ENCODE peak calls at places on chromosomes 6 and 20, in ten cellular contexts. D is left lung, S is neural progenitor cell, K is psoas muscle, E is bronchial epithelial cell, A is foreskin fibroblast, M is fibroblast of lung, R is heart left ventricle, O is fibroblast of pulmonary artery, N is heart right ventricle. Y is an unnamed sample.
A peak's percentile ranks its signal among the peaks of the same experiment; 100 is the strongest.

GRCh38 chr6:122821095-122821494 is 32.0 kb downstream of the SMPDL3A start:
- DNase-seq in O (no peak), A (no peak), E (no peak), K (no peak), D (no peak), R (no peak), N (no peak), M (no peak), S (no peak), Y (no peak)

GRCh38 chr6:25866011-25866410 is 8.0 kb downstream of the SLC17A3 start:
- DNase-seq in D (no peak), R (no peak), K (no peak), N (no peak), E (peak; percentile 21), S (no peak), O (no peak), A (no peak), M (no peak), Y (no peak)

GRCh38 chr6:145744619-145745018 is 9.3 kb upstream of the EPM2A start:
- DNase-seq in A (no peak), K (no peak), D (no peak), E (peak; percentile 93), N (no peak), M (no peak), S (no peak), O (no peak), R (no peak), Y (no peak)

GRCh38 chr20:14142171-14142570 is 146.9 kb downstream of the MACROD2 start:
- DNase-seq in O (peak; percentile 71), M (peak; percentile 35), R (peak; percentile 25), S (peak; percentile 85), E (peak; percentile 61), D (peak; percentile 34), K (no peak), A (peak; percentile 65), N (peak; percentile 18), Y (peak; percentile 82)

GRCh38 chr6:31068738-31069340 is 43.5 kb downstream of the C6orf15 start:
- DNase-seq in S (peak; percentile 85), K (peak; percentile 75), N (peak; percentile 81), M (peak; percentile 82), E (peak; percentile 72), R (peak; percentile 82), A (peak; percentile 87), D (peak; percentile 72), O (peak; percentile 86), Y (peak; percentile 89)

GRCh38 chr20:9392892-9393857 is 121.2 kb upstream of the LAMP5 start:
- DNase-seq in D (peak; percentile 72), A (peak; percentile 86), K (peak; percentile 54), N (peak; percentile 62), E (peak; percentile 47), O (peak; percentile 75), S (peak; percentile 82), R (peak; percentile 73), M (peak; percentile 61), Y (peak; percentile 81)

GRCh38 chr20:58112017-58112781 is 116.3 kb downstream of the ANKRD60 start:
- DNase-seq in O (peak; percentile 16), A (peak; percentile 79), N (no peak), E (peak; percentile 96), R (no peak), M (peak; percentile 86), S (no peak), D (no peak), K (no peak), Y (peak; percentile 67)

GRCh38 chr6:5394280-5394679 is 133.0 kb downstream of the FARS2 start:
- DNase-seq in K (no peak), N (no peak), E (peak; percentile 53), R (no peak), O (no peak), A (no peak), S (no peak), D (no peak), M (no peak), Y (no peak)

GRCh38 chr6:24666097-24666615 is 543 bp downstream of the TDP2 start:
- DNase-seq in O (peak; percentile 35), N (no peak), S (no peak), K (peak; percentile 27), A (peak; percentile 57), R (peak; percentile 40), D (peak; percentile 56), M (peak; percentile 49), E (peak; percentile 47), Y (peak; percentile 56)

GRCh38 chr6:82741996-82742385 is 323.6 kb downstream of the UBE3D start:
- DNase-seq in N (no peak), O (no peak), R (no peak), S (peak; percentile 83), A (no peak), K (no peak), E (no peak), M (no peak), D (no peak), Y (no peak)

GRCh38 chr6:144286503-144287393 is 1.6 kb downstream of the UTRN start:
- DNase-seq in R (peak; percentile 80), D (peak; percentile 79), K (peak; percentile 74), A (peak; percentile 92), N (peak; percentile 73), O (peak; percentile 92), E (peak; percentile 80), M (peak; percentile 96), S (peak; percentile 85), Y (peak; percentile 94)

GRCh38 chr20:47561175-47561574 is 59.5 kb downstream of the NCOA3 start:
- DNase-seq in S (no peak), R (no peak), K (no peak), O (peak; percentile 70), N (no peak), A (no peak), D (no peak), M (peak; percentile 73), E (no peak), Y (peak; percentile 56)

GRCh38 chr6:142886431-142887170 is 58.4 kb downstream of the HIVEP2 start:
- DNase-seq in O (peak; percentile 72), D (no peak), N (no peak), S (no peak), A (peak; percentile 64), E (peak; percentile 70), K (no peak), M (peak; percentile 54), R (no peak), Y (peak; percentile 80)
- TF ChIP-seq CTCF in O (peak; percentile 47), D (no peak), N (peak; percentile 21), S (peak; percentile 14), A (peak; percentile 29), E (peak; percentile 26), K (peak; percentile 28), M (no peak), R (peak; percentile 56), Y (peak; percentile 47)

GRCh38 chr6:148698671-148699180 is 48.1 kb upstream of the UST start:
- DNase-seq in E (no peak), O (no peak), N (no peak), R (no peak), K (no peak), M (no peak), D (no peak), A (no peak), S (no peak), Y (no peak)

GRCh38 chr6:148700047-148700712 is 46.6 kb upstream of the UST start:
- DNase-seq in E (no peak), D (no peak), N (no peak), M (no peak), A (peak; percentile 42), R (no peak), K (no peak), O (peak; percentile 78), S (no peak), Y (no peak)

GRCh38 chr6:148704539-148704938 is 42.3 kb upstream of the UST start:
- DNase-seq in R (no peak), O (no peak), A (no peak), M (no peak), E (no peak), N (no peak), K (no peak), D (no peak), S (no peak), Y (no peak)

GRCh38 chr6:148700713-148701392 is 46.0 kb upstream of the UST start:
- DNase-seq in S (peak; percentile 23), M (peak; percentile 48), A (peak; percentile 71), N (no peak), E (peak; percentile 37), R (no peak), O (peak; percentile 78), K (no peak), D (no peak), Y (peak; percentile 60)

DNA sequence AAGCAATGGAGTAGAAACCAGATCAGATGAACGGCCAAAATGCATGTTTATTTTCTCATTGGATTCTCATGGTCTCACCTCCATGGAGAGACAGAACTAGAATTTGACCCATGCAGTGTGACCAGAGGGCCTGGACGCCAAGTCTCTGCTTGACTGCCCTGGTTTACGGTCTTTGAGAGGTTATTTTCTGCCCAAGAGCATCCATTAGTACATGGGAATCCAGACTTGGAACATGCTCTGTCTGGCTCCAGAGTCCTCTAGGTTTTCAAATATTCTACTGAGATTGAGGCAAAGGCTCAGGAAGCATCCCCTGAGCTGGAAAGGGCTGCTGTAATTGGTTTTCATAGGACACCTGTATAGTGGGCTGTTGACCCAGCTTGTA is 45.4 kb upstream of the UST start:
- DNase-seq in S (no peak), K (no peak), N (no peak), E (no peak), D (no peak), A (no peak), R (no peak), O (no peak), M (no peak), Y (no peak)
- H3K4me3 ChIP-seq in S (no peak overlapping the region), K (peak overlapping the region; percentile 46), N (no peak overlapping the region), E (no peak overlapping the region), D (no peak overlapping the region), A (no peak overlapping the region), R (peak overlapping the region; percentile 43), O (peak overlapping the region; percentile 44), M (peak overlapping the region; percentile 41), Y (peak overlapping the region; percentile 44)

DNA sequence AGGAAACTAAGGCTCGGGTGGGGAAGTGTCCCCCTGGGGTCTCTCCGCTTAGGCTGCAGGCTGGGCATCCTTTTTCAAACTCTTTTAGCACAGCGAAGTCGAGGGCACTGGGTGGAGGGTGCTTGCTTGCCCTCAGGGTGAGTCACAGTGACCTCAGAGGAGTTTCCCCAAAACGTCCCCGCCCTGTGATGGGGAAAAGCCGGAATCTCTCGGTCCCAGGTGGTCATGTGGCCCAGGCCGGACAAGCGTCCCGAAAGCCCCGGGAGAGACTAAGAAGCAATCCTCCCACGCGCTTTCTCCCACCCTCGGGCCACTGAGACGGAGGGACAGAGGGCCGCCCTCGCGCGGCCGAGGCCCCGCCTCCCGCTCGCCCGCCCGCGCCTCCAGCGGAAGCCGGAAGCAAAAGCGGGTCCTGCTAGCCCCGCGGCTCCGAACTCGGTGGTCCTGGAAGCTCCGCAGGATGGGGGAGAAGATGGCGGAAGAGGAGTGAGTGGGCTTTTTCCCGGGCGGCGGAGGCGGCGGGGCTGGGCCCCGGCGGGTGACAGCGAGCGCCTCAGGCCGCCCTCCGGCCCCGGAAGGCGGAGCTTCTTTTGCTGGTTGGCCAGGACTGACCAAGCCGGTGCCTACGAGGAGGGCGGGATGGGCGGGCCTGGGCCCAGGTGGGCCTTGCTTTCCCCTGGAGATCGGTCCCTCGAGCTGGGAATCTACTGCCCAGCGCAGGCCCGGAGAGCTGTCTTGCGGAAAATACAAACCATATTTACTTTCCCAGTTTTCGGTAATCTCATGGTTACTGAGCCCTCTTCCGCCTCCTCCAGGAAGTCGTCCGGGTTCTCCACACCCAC is at the start of gene SLC9A8:
- DNase-seq in R (peak; percentile 93), M (peak; percentile 82), D (peak; percentile 94), A (peak; percentile 98), E (peak; percentile 83), K (peak; percentile 90), S (peak; percentile 95), O (peak; percentile 94), N (peak; percentile 92), Y (peak; percentile 82)
- TF ChIP-seq CTCF in R (peak; percentile 30), M (no peak), D (peak; percentile 30), A (peak; percentile 32), E (peak; percentile 42), K (peak; percentile 45), S (peak; percentile 53), O (peak; percentile 11), N (no peak), Y (peak; percentile 45)

GRCh38 chr20:25013478-25014380 is 21.2 kb upstream of the APMAP start:
- DNase-seq in A (no peak), D (peak; percentile 18), S (no peak), N (no peak), R (peak; percentile 15), M (no peak), K (no peak), O (no peak), E (no peak), Y (no peak)
- H3K4me3 ChIP-seq in A (no peak overlapping the region), D (no peak overlapping the region), S (no peak overlapping the region), N (no peak overlapping the region), R (no peak overlapping the region), M (no peak overlapping the region), K (no peak overlapping the region), O (no peak overlapping the region), E (no peak overlapping the region), Y (no peak overlapping the region)

Y was measured in choroid plexus epithelial cell.